ENCODE peak calls at places on chromosomes 5 and 9, in nine cellular contexts. U, J, N, T, W, X, D, R and V are unnamed samples. For H3K9me3, the result is how much of the 10 kb centered on the place peaks cover.

GRCh38 chr5:111737716-111738115 is 19.3 kb downstream of the NREP start:
- DNase-seq in W (no peak), J (peak), N (no peak), D (no peak), U (no peak), X (no peak), R (no peak), T (peak), V (no peak)

GRCh38 chr9:133980864-133981588 is 11.1 kb downstream of the VAV2 start:
- DNase-seq in R (no peak), D (peak), U (no peak), N (no peak), T (no peak), J (no peak), X (no peak), W (no peak), V (no peak)

GRCh38 chr9:30103647-30104394 is 2280.6 kb upstream of the ACO1 start:
- DNase-seq in D (no peak), U (no peak), N (peak), X (no peak), T (no peak), W (no peak), J (no peak), R (no peak), V (no peak)

GRCh38 chr9:101366038-101366756 is 18.6 kb downstream of the BAAT start:
- DNase-seq in D (no peak), N (no peak), X (no peak), W (no peak), J (no peak), U (peak), R (no peak), T (peak), V (no peak)

GRCh38 chr5:141785135-141785534 is 93.1 kb downstream of the PCDH1 start:
- DNase-seq in W (no peak), R (peak), T (no peak), X (no peak), D (no peak), U (no peak), N (no peak), J (no peak), V (no peak)

GRCh38 chr5:93123127-93123526 is 457.9 kb downstream of the NR2F1-AS1 start:
- DNase-seq in W (no peak), D (no peak), R (no peak), N (no peak), J (no peak), X (no peak), T (no peak), U (no peak), V (no peak)

GRCh38 chr5:386432-387341 is 56.3 kb upstream of the EXOC3 start:
- DNase-seq in W (no peak), D (no peak), X (no peak), R (no peak), T (peak), U (no peak), J (peak), N (no peak), V (no peak)

GRCh38 chr9:69785757-69786156 is 25.9 kb upstream of the PTAR1 start:
- DNase-seq in N (no peak), X (no peak), D (no peak), U (no peak), R (no peak), T (peak), J (peak), W (no peak), V (no peak)

GRCh38 chr9:77764894-77765780 is 117.0 kb upstream of the GNA14 start:
- DNase-seq in T (peak), W (no peak), U (peak), R (no peak), J (peak), X (peak), D (peak), N (no peak), V (no peak)

GRCh38 chr9:27460225-27461023 is 63.7 kb upstream of the IFNK start:
- DNase-seq in W (no peak), R (no peak), D (no peak), N (no peak), J (no peak), U (no peak), X (no peak), T (peak), V (no peak)

GRCh38 chr9:21994996-21995651 is 533 bp downstream of the CDKN2B-AS1 start:
- DNase-seq in X (peak), N (no peak), T (peak), U (no peak), W (peak), D (peak), R (peak), J (peak), V (peak)

GRCh38 chr9:69121155-69122085 is 52.7 kb upstream of the TJP2 start:
- DNase-seq in J (peak), T (peak), W (peak), U (peak), X (no peak), D (peak), R (peak), N (peak), V (peak)

GRCh38 chr5:109242518-109242917 is 167.3 kb downstream of the PJA2 start:
- DNase-seq in D (no peak), W (no peak), J (no peak), T (no peak), R (no peak), U (no peak), N (peak), X (no peak), V (no peak)

GRCh38 chr5:83038924-83039323 is 38.3 kb downstream of the TMEM167A start:
- DNase-seq in D (no peak), T (no peak), U (no peak), X (no peak), J (no peak), W (no peak), N (no peak), R (no peak), V (no peak)

GRCh38 chr5:73894860-73895259 is 268.9 kb downstream of the ARHGEF28 start:
- DNase-seq in U (peak), D (no peak), N (no peak), X (no peak), J (no peak), R (no peak), W (no peak), T (no peak), V (no peak)

GRCh38 chr5:141747646-141748229 is 65.7 kb upstream of the ARAP3 start:
- DNase-seq in X (no peak), W (no peak), N (no peak), U (no peak), D (peak), R (no peak), J (no peak), T (no peak), V (no peak)

GRCh38 chr9:28105001-28105400 is 531.7 kb upstream of the C9orf72 start:
- DNase-seq in U (no peak), J (no peak), N (peak), W (no peak), X (no peak), R (no peak), D (no peak), T (no peak), V (no peak)

GRCh38 chr9:112711050-112711689 is 6.7 kb downstream of the INIP start:
- DNase-seq in D (peak), N (no peak), J (peak), W (no peak), U (peak), T (peak), R (no peak), X (no peak), V (no peak)

GRCh38 chr9:28853487-28853886 is 1280.2 kb upstream of the C9orf72 start:
- DNase-seq in R (no peak), D (no peak), N (no peak), X (no peak), T (no peak), U (no peak), W (no peak), J (no peak), V (peak)

GRCh38 chr5:118984602-118985001 is 3.7 kb downstream of the DTWD2 start:
- DNase-seq in N (no peak), U (no peak), W (no peak), R (no peak), T (peak), J (peak), D (no peak), X (no peak), V (no peak)

GRCh38 chr9:94867281-94867841 is 140.9 kb downstream of the AOPEP start:
- DNase-seq in W (peak), T (peak), X (peak), U (peak), D (peak), N (no peak), R (peak), J (peak), V (no peak)

GRCh38 chr9:128470560-128470959 is 14.8 kb downstream of the ODF2 start:
- DNase-seq in N (no peak), W (no peak), X (no peak), T (peak), U (no peak), J (peak), D (no peak), R (no peak), V (no peak)

GRCh38 chr5:112006721-112007120 is 249.7 kb upstream of the NREP start:
- DNase-seq in R (no peak), X (no peak), D (no peak), T (peak), U (no peak), J (peak), N (no peak), W (no peak), V (no peak)

GRCh38 chr9:115614931-115615401 is 497.0 kb upstream of the TNC start:
- DNase-seq in W (no peak), J (peak), T (no peak), U (no peak), D (no peak), N (no peak), X (no peak), R (no peak), V (peak)

GRCh38 chr9:114525505-114525904 is 20.2 kb upstream of the WHRN start:
- DNase-seq in J (peak), R (no peak), U (no peak), W (no peak), T (peak), D (no peak), X (peak), N (no peak), V (no peak)

GRCh38 chr5:108728566-108729305 is 19.0 kb upstream of the FER start:
- DNase-seq in D (peak), X (no peak), U (no peak), R (no peak), W (no peak), J (no peak), T (peak), N (peak), V (no peak)

GRCh38 chr9:133682961-133683493 is 46.9 kb downstream of the DBH start:
- DNase-seq in R (no peak), T (no peak), U (no peak), D (no peak), J (no peak), W (peak), X (no peak), N (no peak), V (no peak)

GRCh38 chr9:124812401-124813016 is 35.6 kb downstream of the OLFML2A start:
- DNase-seq in R (peak), W (peak), N (no peak), U (peak), X (peak), T (peak), D (peak), J (peak), V (peak)

GRCh38 chr5:93579561-93580386 is 1.2 kb downstream of the NR2F1-AS1 start:
- DNase-seq in W (peak), T (peak), J (peak), N (no peak), U (no peak), R (no peak), X (no peak), D (peak), V (peak)

GRCh38 chr5:129973716-129974426 is 69.6 kb downstream of the CHSY3 start:
- DNase-seq in X (no peak), R (no peak), U (no peak), D (no peak), N (no peak), T (peak), W (no peak), J (peak), V (no peak)

GRCh38 chr9:99023831-99024230 is 80.1 kb downstream of the COL15A1 start:
- DNase-seq in U (no peak), J (peak), R (no peak), T (peak), N (no peak), D (peak), W (peak), X (no peak), V (no peak)

GRCh38 chr9:131396626-131397025 is 2.7 kb downstream of the PRRC2B start:
- DNase-seq in T (no peak), W (no peak), J (no peak), D (no peak), N (no peak), R (no peak), U (no peak), X (no peak), V (no peak)
- H3K4me3 ChIP-seq in T (peak), W (peak), J (peak), D (peak), N (peak), R (no peak), U (peak), X (no peak), V (no peak)

DNA sequence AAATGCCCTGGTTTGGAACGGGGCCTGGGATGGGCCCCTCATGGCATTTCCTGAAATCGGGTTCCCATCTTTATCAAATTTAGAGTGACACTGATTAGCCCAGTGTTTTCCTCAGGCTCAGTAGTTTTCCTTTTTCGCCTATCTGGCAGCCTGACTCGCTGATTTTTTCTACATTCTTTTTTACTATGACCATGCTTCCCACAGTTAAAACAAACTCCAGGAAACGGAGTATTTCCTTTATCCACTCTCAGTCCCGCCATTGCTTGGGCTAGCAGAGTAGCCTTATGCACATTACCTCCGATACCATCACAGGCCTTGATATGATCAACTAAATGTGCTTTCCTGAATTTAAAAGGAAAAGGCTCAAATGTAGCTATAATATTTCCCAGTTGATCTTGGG is 5.5 kb downstream of the OR1Q1 start:
- DNase-seq in X (no peak), R (no peak), N (no peak), W (no peak), U (no peak), T (no peak), D (no peak), J (no peak), V (no peak)
- H3K9me3 ChIP-seq in X (under half), R (under half), N (under half), W (under half), U (under half), T (under half), D (under half), J (under half), V (under half)

GRCh38 chr5:88145603-88146467 is 122.8 kb downstream of the TMEM161B start:
- DNase-seq in W (no peak), J (no peak), N (no peak), X (no peak), U (peak), D (peak), R (no peak), T (no peak), V (no peak)
- H3K4me3 ChIP-seq in W (no peak), J (no peak), N (no peak), X (no peak), U (peak), D (no peak), R (no peak), T (no peak), V (no peak)

GRCh38 chr9:134988706-134989105 is 71.0 kb upstream of the FCN1 start:
- DNase-seq in T (no peak), D (no peak), X (no peak), W (no peak), J (no peak), U (no peak), N (no peak), R (no peak), V (peak)

GRCh38 chr9:134987906-134988700 is 70.4 kb upstream of the FCN1 start:
- DNase-seq in N (no peak), J (no peak), T (no peak), X (no peak), U (no peak), W (no peak), R (no peak), D (no peak), V (peak)

GRCh38 chr9:134986957-134987356 is 69.2 kb upstream of the FCN1 start:
- DNase-seq in W (no peak), N (no peak), R (no peak), T (no peak), U (no peak), D (no peak), X (no peak), J (no peak), V (no peak)

GRCh38 chr9:134985451-134985850 is 67.7 kb upstream of the FCN1 start:
- DNase-seq in R (no peak), J (no peak), W (no peak), U (no peak), N (no peak), D (no peak), T (no peak), X (no peak), V (no peak)

DNA sequence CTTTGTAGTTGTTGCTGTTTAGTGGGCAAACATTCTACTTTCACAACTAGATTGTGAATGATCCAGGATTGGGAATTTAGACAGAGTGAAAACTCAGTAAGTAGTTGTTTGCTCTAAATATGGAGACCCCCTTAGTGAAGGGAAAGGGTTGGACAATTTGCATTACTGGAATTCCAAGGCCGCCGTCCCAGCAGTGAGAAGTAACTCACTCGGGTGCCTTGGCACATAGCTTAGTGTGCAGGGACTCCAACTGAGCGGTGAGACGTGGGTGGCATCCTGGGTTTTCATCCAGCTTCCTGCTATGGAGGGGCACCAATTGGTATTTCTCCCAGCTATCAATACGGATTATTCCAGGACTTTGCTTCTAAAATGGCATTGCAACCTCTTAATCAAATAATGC is 69.7 kb upstream of the FCN1 start:
- DNase-seq in R (no peak), W (no peak), D (no peak), N (no peak), X (no peak), J (no peak), T (no peak), U (no peak), V (peak)
- H3K9me3 ChIP-seq in R (under half), W (under half), D (under half), N (under half), X (under half), J (under half), T (under half), U (under half), V (under half)